ENCODE peak calls at places on chromosomes 5 and 9, in ten cellular contexts. Q is ACHN; X is T follicular helper cell; V is effector memory CD8-positive, alpha-beta T cell; L is naive thymus-derived CD8-positive, alpha-beta T cell; Z is mammary epithelial cell; M is EL; O is mesothelial cell of epicardium; H is RPMI7951; K is HTR-8/SVneo. A is an unnamed sample.

GRCh38 chr9:115250646-115251045 is 132.7 kb upstream of the TNC start:
- DNase-seq in O (no peak), V (no peak), M (peak; percentile 94), L (peak; percentile 30), Q (peak; percentile 4), K (peak; percentile 37), H (peak; percentile 67), X (no peak), Z (peak; percentile 98), A (no peak)

GRCh38 chr9:136538599-136539426 is 7.0 kb downstream of the NOTCH1 start:
- DNase-seq in Q (no peak), O (no peak), M (no peak), V (peak; percentile 45), H (no peak), K (no peak), X (peak; percentile 49), Z (no peak), L (no peak), A (peak; percentile 83)

GRCh38 chr5:132265336-132266030 is 8.0 kb downstream of the PDLIM4 start:
- DNase-seq in L (no peak), O (no peak), X (no peak), M (peak; percentile 98), H (peak; percentile 95), Z (peak; percentile 94), V (no peak), Q (peak; percentile 84), K (peak; percentile 92), A (no peak)

GRCh38 chr9:21395778-21396717 is 10.8 kb upstream of the IFNA2 start:
- DNase-seq in Z (no peak), M (peak; percentile 27), O (peak; percentile 51), H (peak; percentile 19), V (peak; percentile 45), L (peak; percentile 75), Q (no peak), K (no peak), X (peak; percentile 35), A (peak; percentile 36)

GRCh38 chr5:142627371-142628217 is 58.3 kb downstream of the FGF1 start:
- DNase-seq in H (peak; percentile 82), V (no peak), O (no peak), M (no peak), K (no peak), L (no peak), X (no peak), Z (peak; percentile 40), Q (no peak), A (no peak)

GRCh38 chr9:3200331-3200774 is 325.4 kb downstream of the RFX3 start:
- DNase-seq in K (no peak), L (no peak), M (peak; percentile 88), Q (no peak), Z (peak; percentile 14), O (no peak), X (no peak), V (no peak), H (peak; percentile 36), A (no peak)

GRCh38 chr5:54720346-54720745 is 202.8 kb downstream of the SNX18 start:
- DNase-seq in V (no peak), M (no peak), O (no peak), H (no peak), Z (no peak), X (no peak), L (no peak), K (no peak), Q (no peak), A (no peak)

GRCh38 chr9:84125046-84125445 is 144.4 kb downstream of the RMI1 start:
- DNase-seq in Q (no peak), M (no peak), Z (no peak), K (no peak), O (no peak), X (no peak), H (no peak), V (no peak), L (no peak), A (no peak)

GRCh38 chr9:137632432-137633161 is 13.8 kb downstream of the EHMT1 start:
- DNase-seq in X (no peak), O (no peak), Z (no peak), V (no peak), L (no peak), M (no peak), H (no peak), K (no peak), Q (no peak), A (no peak)

GRCh38 chr9:70159630-70160029 is 99.1 kb upstream of the SMC5 start:
- DNase-seq in K (no peak), Q (no peak), H (peak; percentile 48), M (peak; percentile 17), L (no peak), V (no peak), O (no peak), X (no peak), Z (no peak), A (no peak)

GRCh38 chr5:143932584-143932983 is 120.6 kb downstream of the HMHB1 start:
- DNase-seq in X (no peak), L (no peak), Z (peak; percentile 89), O (no peak), H (peak; percentile 4), Q (no peak), K (no peak), M (no peak), V (no peak), A (no peak)

GRCh38 chr9:109161471-109161870 is 5.6 kb downstream of the FRRS1L start:
- DNase-seq in O (no peak), Z (no peak), X (no peak), K (no peak), M (no peak), Q (no peak), V (no peak), H (no peak), L (no peak), A (no peak)

GRCh38 chr5:61817472-61818326 is 485.6 kb downstream of the ZSWIM6 start:
- DNase-seq in Q (peak; percentile 49), X (no peak), Z (peak; percentile 46), K (peak; percentile 50), V (no peak), M (peak; percentile 45), L (no peak), H (peak; percentile 36), O (no peak), A (no peak)

GRCh38 chr9:129394011-129394919 is 216.2 kb upstream of the IER5L start:
- DNase-seq in H (no peak), Q (no peak), O (no peak), V (no peak), X (no peak), Z (no peak), L (no peak), K (no peak), M (no peak), A (no peak)

GRCh38 chr9:129237195-129237611 is 59.1 kb upstream of the IER5L start:
- DNase-seq in Z (peak; percentile 21), V (no peak), Q (peak; percentile 38), M (peak; percentile 68), L (peak; percentile 70), K (peak; percentile 40), X (peak; percentile 21), O (no peak), H (peak; percentile 52), A (peak; percentile 61)

GRCh38 chr5:169805527-169805934 is 168.5 kb downstream of the DOCK2 start:
- DNase-seq in K (no peak), M (peak; percentile 33), V (no peak), Z (no peak), X (no peak), H (peak; percentile 84), L (no peak), O (no peak), Q (no peak), A (peak; percentile 76)

GRCh38 chr5:119190470-119190869 is 119.6 kb downstream of the DMXL1 start:
- DNase-seq in M (no peak), Q (no peak), H (no peak), Z (no peak), L (no peak), X (no peak), O (no peak), K (no peak), V (no peak), A (no peak)

GRCh38 chr5:135491552-135492318 is 39.6 kb upstream of the TIFAB start:
- DNase-seq in L (no peak), M (no peak), O (no peak), Q (no peak), K (no peak), V (no peak), H (no peak), Z (peak; percentile 84), X (no peak), A (no peak)

GRCh38 chr9:114824130-114824529 is 18.3 kb upstream of the TNFSF15 start:
- DNase-seq in H (peak; percentile 65), M (peak; percentile 68), Z (peak; percentile 71), K (no peak), L (no peak), O (no peak), Q (no peak), X (no peak), V (no peak), A (no peak)

A was measured in naive thymus-derived CD4-positive, alpha-beta T cell.